ENCODE peak calls at places on chromosomes 16 and 17, in five cellular contexts. S is esophagus squamous epithelium, Y is body of pancreas, T is transverse colon, L is breast epithelium. O is an unnamed sample. For H3K27me3, the result is how much of the 10 kb centered on the place peaks cover.

GRCh38 chr16:89043636-89044393 is 49.8 kb upstream of the ACSF3 start:
- DNase-seq in S (no peak), Y (no peak), T (no peak), L (no peak), O (no peak)

GRCh38 chr17:16496820-16497489 is 5.0 kb upstream of the LRRC75A start:
- DNase-seq in S (no peak), Y (no peak), T (no peak), L (no peak), O (no peak)

GRCh38 chr16:47375423-47375822 is 85.4 kb downstream of the ITFG1 start:
- DNase-seq in S (no peak), Y (no peak), T (no peak), L (no peak), O (no peak)

GRCh38 chr16:1019234-1019933 is 37.8 kb downstream of the SOX8 start:
- DNase-seq in S (no peak), Y (peak), T (no peak), L (no peak), O (no peak)

GRCh38 chr16:27959914-27960313 is 103.6 kb downstream of the GSG1L start:
- DNase-seq in S (no peak), Y (no peak), T (no peak), L (no peak), O (no peak)

GRCh38 chr17:72466199-72466598 is 345.4 kb downstream of the SOX9 start:
- DNase-seq in S (no peak), Y (no peak), T (peak), L (no peak), O (no peak)

GRCh38 chr16:50002190-50002589 is 22.8 kb upstream of the CNEP1R1 start:
- DNase-seq in S (no peak), Y (no peak), T (no peak), L (no peak), O (no peak)

GRCh38 chr17:48528153-48528912 is 2.5 kb downstream of the HOXB1 start:
- DNase-seq in S (no peak), Y (no peak), T (no peak), L (no peak), O (no peak)

GRCh38 chr16:57260294-57260929 is 15.4 kb downstream of the ARL2BP start:
- DNase-seq in S (no peak), Y (peak), T (peak), L (no peak), O (no peak)

GRCh38 chr16:79970551-79971236 is 370.2 kb upstream of the MAF start:
- DNase-seq in S (no peak), Y (no peak), T (peak), L (peak), O (peak)

GRCh38 chr16:50067290-50067853 is 1.6 kb downstream of the HEATR3 start:
- DNase-seq in S (no peak), Y (no peak), T (no peak), L (no peak), O (no peak)

GRCh38 chr17:27764589-27764988 is 35.7 kb downstream of the NOS2 start:
- DNase-seq in S (no peak), Y (no peak), T (no peak), L (no peak), O (peak)

GRCh38 chr17:4721203-4722135 is 9.8 kb upstream of the MED11 start:
- DNase-seq in S (no peak), Y (peak), T (peak), L (no peak), O (no peak)

GRCh38 chr17:18986541-18987229 is 17.9 kb downstream of the FAM83G start:
- DNase-seq in S (no peak), Y (no peak), T (no peak), L (no peak), O (no peak)

GRCh38 chr16:66660422-66661209 is 35.9 kb downstream of the CMTM4 start:
- DNase-seq in S (no peak), Y (peak), T (peak), L (peak), O (peak)

GRCh38 chr17:81245024-81245664 is 6.0 kb downstream of the NDUFAF8 start:
- DNase-seq in S (no peak), Y (no peak), T (no peak), L (no peak), O (no peak)

GRCh38 chr17:37488009-37488604 is 1.6 kb upstream of the DUSP14 start:
- DNase-seq in S (no peak), Y (no peak), T (no peak), L (no peak), O (no peak)

GRCh38 chr16:68230176-68230571 is 5.8 kb downstream of the ESRP2 start:
- DNase-seq in S (no peak), Y (no peak), T (no peak), L (no peak), O (no peak)

GRCh38 chr17:4777969-4778760 is 6.5 kb downstream of the TM4SF5 start:
- DNase-seq in S (no peak), Y (no peak), T (no peak), L (no peak), O (no peak)

GRCh38 chr16:10897134-10897533 is 20.1 kb downstream of the CIITA start:
- DNase-seq in S (no peak), Y (no peak), T (no peak), L (no peak), O (no peak)

GRCh38 chr17:48576479-48577309 is 1.5 kb downstream of the HOXB4 start:
- DNase-seq in S (no peak), Y (no peak), T (no peak), L (peak), O (no peak)

GRCh38 chr16:57071840-57072541 is 20.4 kb upstream of the CPNE2 start:
- DNase-seq in S (no peak), Y (no peak), T (no peak), L (no peak), O (no peak)

GRCh38 chr17:81934850-81935708 is 2.0 kb downstream of the PYCR1 start:
- DNase-seq in S (no peak), Y (peak), T (no peak), L (no peak), O (no peak)

GRCh38 chr17:67139784-67140665 is 95.7 kb downstream of the CACNG1 start:
- DNase-seq in S (no peak), Y (peak), T (no peak), L (no peak), O (no peak)

GRCh38 chr17:8420041-8420934 is 15.4 kb upstream of the NDEL1 start:
- DNase-seq in S (no peak), Y (peak), T (peak), L (peak), O (peak)
- TF ChIP-seq POLR2A in S (no peak), Y (no peak), T (no peak), L (no peak), O (no peak)

DNA sequence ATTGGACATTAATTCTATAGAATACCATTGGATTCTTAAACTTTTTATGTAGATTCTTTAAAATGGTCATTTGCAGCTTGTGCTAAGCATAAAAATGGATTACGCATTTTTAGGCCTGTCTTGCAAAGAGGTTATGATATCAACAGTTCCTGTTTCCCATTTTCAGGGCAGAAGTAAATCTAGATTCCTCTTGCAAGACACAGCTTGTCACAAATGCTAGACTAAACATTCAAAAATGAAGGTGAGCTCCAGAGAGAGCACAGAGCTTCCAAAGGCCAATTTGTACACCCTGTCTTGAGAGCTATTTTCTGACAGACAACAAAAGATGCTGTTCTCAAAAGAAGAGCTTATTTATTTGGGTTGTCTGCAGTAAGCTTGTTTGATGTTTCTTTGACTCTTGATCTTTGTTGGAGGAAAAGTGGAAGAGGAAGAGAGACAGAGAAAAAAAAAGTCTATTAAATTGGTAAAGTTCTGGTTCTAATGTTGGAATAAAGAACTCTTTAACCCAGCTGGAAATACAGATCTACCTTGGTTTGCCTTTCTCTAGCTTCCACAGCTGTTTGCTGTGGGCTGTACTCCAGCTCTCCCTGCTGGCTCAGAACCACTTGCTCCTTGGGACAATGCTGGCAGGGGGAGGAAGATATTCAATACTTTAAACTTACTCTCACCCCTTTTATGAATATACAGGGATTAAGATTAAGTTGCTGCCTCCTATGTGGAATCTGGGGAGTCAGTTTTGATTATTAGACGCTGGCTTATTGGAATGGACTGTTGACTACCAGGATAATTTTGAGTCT is 651.8 kb downstream of the CDH11 start:
- DNase-seq in S (no peak), Y (no peak), T (no peak), L (no peak), O (peak)
- TF ChIP-seq CTCF in S (no peak), Y (no peak), T (no peak), L (no peak), O (no peak)

GRCh38 chr17:43953746-43954145 is at the start of gene PYY:
- DNase-seq in S (no peak), Y (no peak), T (no peak), L (no peak), O (no peak)
- H3K27me3 ChIP-seq in S (under half), Y (under half), T (half or more), L (under half), O (half or more)

DNA sequence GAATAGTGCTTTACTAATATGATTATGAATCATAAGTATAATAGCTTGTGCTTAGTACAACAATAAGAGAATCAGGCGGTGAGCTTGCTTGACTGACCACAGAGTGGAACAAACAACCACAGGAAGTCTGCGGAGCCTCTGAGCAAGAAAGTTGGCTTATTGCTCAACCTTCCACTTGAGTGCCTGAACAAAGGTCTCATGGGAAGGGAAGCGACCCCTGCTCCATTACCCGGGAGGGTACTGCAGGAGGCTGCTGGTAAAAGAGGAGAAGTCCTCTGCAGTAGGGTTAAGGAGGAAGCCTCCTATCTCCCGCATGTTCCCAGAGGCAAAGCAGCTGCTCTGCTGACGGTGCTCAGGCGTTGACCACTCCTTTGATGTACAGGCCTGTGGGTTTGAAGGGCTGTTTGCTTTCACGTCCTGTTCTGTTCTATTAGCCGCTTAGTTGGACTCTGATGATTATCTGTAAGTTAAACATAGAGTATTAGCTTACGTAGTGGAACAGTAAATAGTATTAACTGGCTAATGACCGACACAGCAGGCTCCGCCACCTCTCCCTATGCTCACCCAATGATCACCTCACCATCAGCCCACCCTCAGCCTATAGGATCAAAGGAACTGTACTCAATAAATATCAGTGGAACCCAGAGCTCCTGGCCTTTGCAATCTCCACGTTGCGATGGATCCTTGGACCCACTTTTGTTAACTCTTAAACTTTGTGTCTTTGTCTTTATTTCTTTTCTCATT is 17.5 kb downstream of the ALOX15B start:
- DNase-seq in S (no peak), Y (no peak), T (peak), L (no peak), O (peak)
- TF ChIP-seq POLR2A in S (no peak), Y (no peak), T (no peak), L (no peak), O (no peak)